ENCODE peak calls at places on chromosome 17, in seven cellular contexts. One of them, this sample, is unnamed.
A peak's percentile ranks its signal among the peaks of the same experiment; 100 is the strongest.

GRCh38 chr17:16407911-16408588 is 7.3 kb upstream of the TRPV2 start:
- DNase-seq in ascending aorta: no peak
- DNase-seq in MCF 10A: peak; percentile 75
- DNase-seq in Daoy: peak; percentile 57
- DNase-seq in iris pigment epithelial cell: peak; percentile 69
- DNase-seq in stimulated activated CD4-positive, alpha-beta T cell treated with anti-CD3 and anti-CD28 coated beads, TNF-alpha, amount 100 ng/mL, for 24 hours: no peak
- DNase-seq in activated T-helper 9 cell treated with anti-CD3 and anti-CD28 coated beads, Interleukin-2, amount 50 U/mL, for 16 hours: no peak
- DNase-seq in this sample: no peak

GRCh38 chr17:8063761-8064589 is 23.5 kb downstream of the ALOX12B start:
- DNase-seq in ascending aorta: no peak
- DNase-seq in MCF 10A: no peak
- DNase-seq in Daoy: no peak
- DNase-seq in iris pigment epithelial cell: no peak
- DNase-seq in stimulated activated CD4-positive, alpha-beta T cell treated with anti-CD3 and anti-CD28 coated beads, TNF-alpha, amount 100 ng/mL, for 24 hours: no peak
- DNase-seq in activated T-helper 9 cell treated with anti-CD3 and anti-CD28 coated beads, Interleukin-2, amount 50 U/mL, for 16 hours: no peak
- DNase-seq in this sample: no peak

GRCh38 chr17:44348234-44348987 is 3.3 kb downstream of the GRN start:
- DNase-seq in ascending aorta: no peak
- DNase-seq in MCF 10A: peak; percentile 61
- DNase-seq in Daoy: peak; percentile 61
- DNase-seq in iris pigment epithelial cell: peak; percentile 61
- DNase-seq in stimulated activated CD4-positive, alpha-beta T cell treated with anti-CD3 and anti-CD28 coated beads, TNF-alpha, amount 100 ng/mL, for 24 hours: no peak
- DNase-seq in activated T-helper 9 cell treated with anti-CD3 and anti-CD28 coated beads, Interleukin-2, amount 50 U/mL, for 16 hours: no peak
- DNase-seq in this sample: no peak

GRCh38 chr17:49978501-49978900 is 9.5 kb downstream of the DLX4 start:
- DNase-seq in ascending aorta: no peak
- DNase-seq in MCF 10A: no peak
- DNase-seq in Daoy: peak; percentile 33
- DNase-seq in iris pigment epithelial cell: no peak
- DNase-seq in stimulated activated CD4-positive, alpha-beta T cell treated with anti-CD3 and anti-CD28 coated beads, TNF-alpha, amount 100 ng/mL, for 24 hours: no peak
- DNase-seq in activated T-helper 9 cell treated with anti-CD3 and anti-CD28 coated beads, Interleukin-2, amount 50 U/mL, for 16 hours: no peak
- DNase-seq in this sample: no peak

GRCh38 chr17:66301864-66302741 is at the start of gene PRKCA:
- DNase-seq in ascending aorta: no peak
- DNase-seq in MCF 10A: peak; percentile 63
- DNase-seq in Daoy: peak; percentile 88
- DNase-seq in iris pigment epithelial cell: peak; percentile 78
- DNase-seq in stimulated activated CD4-positive, alpha-beta T cell treated with anti-CD3 and anti-CD28 coated beads, TNF-alpha, amount 100 ng/mL, for 24 hours: peak; percentile 50
- DNase-seq in activated T-helper 9 cell treated with anti-CD3 and anti-CD28 coated beads, Interleukin-2, amount 50 U/mL, for 16 hours: peak; percentile 61
- DNase-seq in this sample: peak; percentile 65

GRCh38 chr17:66171172-66171571 is 20.8 kb downstream of the CEP112 start:
- DNase-seq in ascending aorta: no peak
- DNase-seq in MCF 10A: no peak
- DNase-seq in Daoy: no peak
- DNase-seq in iris pigment epithelial cell: no peak
- DNase-seq in stimulated activated CD4-positive, alpha-beta T cell treated with anti-CD3 and anti-CD28 coated beads, TNF-alpha, amount 100 ng/mL, for 24 hours: no peak
- DNase-seq in activated T-helper 9 cell treated with anti-CD3 and anti-CD28 coated beads, Interleukin-2, amount 50 U/mL, for 16 hours: no peak
- DNase-seq in this sample: no peak

GRCh38 chr17:57677301-57677700 is 67.8 kb downstream of the CCDC182 start:
- DNase-seq in ascending aorta: no peak
- DNase-seq in MCF 10A: no peak
- DNase-seq in Daoy: no peak
- DNase-seq in iris pigment epithelial cell: no peak
- DNase-seq in stimulated activated CD4-positive, alpha-beta T cell treated with anti-CD3 and anti-CD28 coated beads, TNF-alpha, amount 100 ng/mL, for 24 hours: no peak
- DNase-seq in activated T-helper 9 cell treated with anti-CD3 and anti-CD28 coated beads, Interleukin-2, amount 50 U/mL, for 16 hours: no peak
- DNase-seq in this sample: no peak

GRCh38 chr17:81349397-81350319 is 45.6 kb upstream of the BAHCC1 start:
- DNase-seq in ascending aorta: no peak
- DNase-seq in MCF 10A: peak; percentile 60
- DNase-seq in Daoy: peak; percentile 77
- DNase-seq in iris pigment epithelial cell: peak; percentile 46
- DNase-seq in stimulated activated CD4-positive, alpha-beta T cell treated with anti-CD3 and anti-CD28 coated beads, TNF-alpha, amount 100 ng/mL, for 24 hours: no peak
- DNase-seq in activated T-helper 9 cell treated with anti-CD3 and anti-CD28 coated beads, Interleukin-2, amount 50 U/mL, for 16 hours: no peak
- DNase-seq in this sample: no peak

GRCh38 chr17:56185905-56186783 is 32.9 kb downstream of the ANKFN1 start:
- DNase-seq in ascending aorta: no peak
- DNase-seq in MCF 10A: peak; percentile 44
- DNase-seq in Daoy: peak; percentile 12
- DNase-seq in iris pigment epithelial cell: peak; percentile 91
- DNase-seq in stimulated activated CD4-positive, alpha-beta T cell treated with anti-CD3 and anti-CD28 coated beads, TNF-alpha, amount 100 ng/mL, for 24 hours: no peak
- DNase-seq in activated T-helper 9 cell treated with anti-CD3 and anti-CD28 coated beads, Interleukin-2, amount 50 U/mL, for 16 hours: no peak
- DNase-seq in this sample: no peak

GRCh38 chr17:44965491-44966234 is 2.4 kb downstream of the C1QL1 start:
- DNase-seq in ascending aorta: no peak
- DNase-seq in MCF 10A: no peak
- DNase-seq in Daoy: no peak
- DNase-seq in iris pigment epithelial cell: no peak
- DNase-seq in stimulated activated CD4-positive, alpha-beta T cell treated with anti-CD3 and anti-CD28 coated beads, TNF-alpha, amount 100 ng/mL, for 24 hours: no peak
- DNase-seq in activated T-helper 9 cell treated with anti-CD3 and anti-CD28 coated beads, Interleukin-2, amount 50 U/mL, for 16 hours: no peak
- DNase-seq in this sample: no peak

GRCh38 chr17:43308999-43309398 is 75.2 kb upstream of the RNU2-1 start:
- DNase-seq in ascending aorta: no peak
- DNase-seq in MCF 10A: no peak
- DNase-seq in Daoy: no peak
- DNase-seq in iris pigment epithelial cell: no peak
- DNase-seq in stimulated activated CD4-positive, alpha-beta T cell treated with anti-CD3 and anti-CD28 coated beads, TNF-alpha, amount 100 ng/mL, for 24 hours: no peak
- DNase-seq in activated T-helper 9 cell treated with anti-CD3 and anti-CD28 coated beads, Interleukin-2, amount 50 U/mL, for 16 hours: no peak
- DNase-seq in this sample: no peak

GRCh38 chr17:77796201-77796860 is 162.2 kb upstream of the TNRC6C start:
- DNase-seq in ascending aorta: peak; percentile 42
- DNase-seq in MCF 10A: peak; percentile 31
- DNase-seq in Daoy: peak; percentile 59
- DNase-seq in iris pigment epithelial cell: no peak
- DNase-seq in stimulated activated CD4-positive, alpha-beta T cell treated with anti-CD3 and anti-CD28 coated beads, TNF-alpha, amount 100 ng/mL, for 24 hours: no peak
- DNase-seq in activated T-helper 9 cell treated with anti-CD3 and anti-CD28 coated beads, Interleukin-2, amount 50 U/mL, for 16 hours: no peak
- DNase-seq in this sample: no peak

GRCh38 chr17:2971851-2972250 is 91.6 kb downstream of the OR1D5 start:
- DNase-seq in ascending aorta: no peak
- DNase-seq in MCF 10A: no peak
- DNase-seq in Daoy: no peak
- DNase-seq in iris pigment epithelial cell: no peak
- DNase-seq in stimulated activated CD4-positive, alpha-beta T cell treated with anti-CD3 and anti-CD28 coated beads, TNF-alpha, amount 100 ng/mL, for 24 hours: no peak
- DNase-seq in activated T-helper 9 cell treated with anti-CD3 and anti-CD28 coated beads, Interleukin-2, amount 50 U/mL, for 16 hours: no peak
- DNase-seq in this sample: no peak

GRCh38 chr17:16484445-16485169 is 7.4 kb downstream of the LRRC75A start:
- DNase-seq in ascending aorta: no peak
- DNase-seq in MCF 10A: no peak
- DNase-seq in Daoy: no peak
- DNase-seq in iris pigment epithelial cell: no peak
- DNase-seq in stimulated activated CD4-positive, alpha-beta T cell treated with anti-CD3 and anti-CD28 coated beads, TNF-alpha, amount 100 ng/mL, for 24 hours: no peak
- DNase-seq in activated T-helper 9 cell treated with anti-CD3 and anti-CD28 coated beads, Interleukin-2, amount 50 U/mL, for 16 hours: no peak
- DNase-seq in this sample: no peak

GRCh38 chr17:48693178-48693577 is 29.1 kb downstream of the PRAC1 start:
- DNase-seq in ascending aorta: no peak
- DNase-seq in MCF 10A: no peak
- DNase-seq in Daoy: no peak
- DNase-seq in iris pigment epithelial cell: no peak
- DNase-seq in stimulated activated CD4-positive, alpha-beta T cell treated with anti-CD3 and anti-CD28 coated beads, TNF-alpha, amount 100 ng/mL, for 24 hours: no peak
- DNase-seq in activated T-helper 9 cell treated with anti-CD3 and anti-CD28 coated beads, Interleukin-2, amount 50 U/mL, for 16 hours: no peak
- DNase-seq in this sample: no peak

GRCh38 chr17:19386276-19386863 is 620 bp downstream of the MFAP4 start:
- DNase-seq in ascending aorta: no peak
- DNase-seq in MCF 10A: peak; percentile 87
- DNase-seq in Daoy: peak; percentile 60
- DNase-seq in iris pigment epithelial cell: peak; percentile 95
- DNase-seq in stimulated activated CD4-positive, alpha-beta T cell treated with anti-CD3 and anti-CD28 coated beads, TNF-alpha, amount 100 ng/mL, for 24 hours: no peak
- DNase-seq in activated T-helper 9 cell treated with anti-CD3 and anti-CD28 coated beads, Interleukin-2, amount 50 U/mL, for 16 hours: no peak
- DNase-seq in this sample: no peak

GRCh38 chr17:83196088-83196765 is 116.8 kb downstream of the METRNL start:
- DNase-seq in ascending aorta: peak; percentile 7
- DNase-seq in MCF 10A: peak; percentile 59
- DNase-seq in Daoy: peak; percentile 82
- DNase-seq in iris pigment epithelial cell: no peak
- DNase-seq in stimulated activated CD4-positive, alpha-beta T cell treated with anti-CD3 and anti-CD28 coated beads, TNF-alpha, amount 100 ng/mL, for 24 hours: no peak
- DNase-seq in activated T-helper 9 cell treated with anti-CD3 and anti-CD28 coated beads, Interleukin-2, amount 50 U/mL, for 16 hours: no peak
- DNase-seq in this sample: no peak

GRCh38 chr17:31211352-31212012 is 85.6 kb downstream of the OMG start:
- DNase-seq in ascending aorta: no peak
- DNase-seq in MCF 10A: peak; percentile 17
- DNase-seq in Daoy: no peak
- DNase-seq in iris pigment epithelial cell: peak; percentile 43
- DNase-seq in stimulated activated CD4-positive, alpha-beta T cell treated with anti-CD3 and anti-CD28 coated beads, TNF-alpha, amount 100 ng/mL, for 24 hours: no peak
- DNase-seq in activated T-helper 9 cell treated with anti-CD3 and anti-CD28 coated beads, Interleukin-2, amount 50 U/mL, for 16 hours: no peak
- DNase-seq in this sample: no peak

GRCh38 chr17:61361084-61361483 is 38.6 kb upstream of the TBX2 start:
- DNase-seq in ascending aorta: no peak
- DNase-seq in MCF 10A: peak; percentile 74
- DNase-seq in Daoy: no peak
- DNase-seq in iris pigment epithelial cell: peak; percentile 88
- DNase-seq in stimulated activated CD4-positive, alpha-beta T cell treated with anti-CD3 and anti-CD28 coated beads, TNF-alpha, amount 100 ng/mL, for 24 hours: no peak
- DNase-seq in activated T-helper 9 cell treated with anti-CD3 and anti-CD28 coated beads, Interleukin-2, amount 50 U/mL, for 16 hours: no peak
- DNase-seq in this sample: no peak

GRCh38 chr17:50725769-50726655 is 6.6 kb downstream of the LUC7L3 start:
- DNase-seq in ascending aorta: no peak
- DNase-seq in MCF 10A: no peak
- DNase-seq in Daoy: no peak
- DNase-seq in iris pigment epithelial cell: no peak
- DNase-seq in stimulated activated CD4-positive, alpha-beta T cell treated with anti-CD3 and anti-CD28 coated beads, TNF-alpha, amount 100 ng/mL, for 24 hours: no peak
- DNase-seq in activated T-helper 9 cell treated with anti-CD3 and anti-CD28 coated beads, Interleukin-2, amount 50 U/mL, for 16 hours: no peak
- DNase-seq in this sample: no peak

This sample was measured in T-helper 17 cell.